ENCODE peak calls at places on chromosomes 2 and 18, in five cellular contexts. One of them, this sample, is unnamed.

GRCh38 chr18:57434177-57434535 is 1.0 kb upstream of the ONECUT2 start:
- DNase-seq in breast epithelium: no peak
- DNase-seq in pancreas: no peak
- DNase-seq in amygdala: no peak
- DNase-seq in NCI-H774: no peak
- DNase-seq in this sample: no peak

GRCh38 chr2:106095478-106096392 is 98.4 kb downstream of the UXS1 start:
- DNase-seq in amygdala: no peak
- DNase-seq in NCI-H774: no peak
- DNase-seq in pancreas: no peak
- DNase-seq in breast epithelium: no peak
- DNase-seq in this sample: no peak

GRCh38 chr2:5839563-5839962 is 147.4 kb downstream of the SOX11 start:
- DNase-seq in NCI-H774: no peak
- DNase-seq in amygdala: no peak
- DNase-seq in breast epithelium: no peak
- DNase-seq in pancreas: no peak
- DNase-seq in this sample: no peak

GRCh38 chr18:28127228-28127627 is 49.7 kb downstream of the CDH2 start:
- DNase-seq in pancreas: no peak
- DNase-seq in NCI-H774: no peak
- DNase-seq in breast epithelium: no peak
- DNase-seq in amygdala: no peak
- DNase-seq in this sample: no peak

GRCh38 chr2:55421326-55421725 is 1.7 kb upstream of the CCDC88A start:
- DNase-seq in NCI-H774: no peak
- DNase-seq in pancreas: no peak
- DNase-seq in amygdala: no peak
- DNase-seq in breast epithelium: no peak
- DNase-seq in this sample: no peak

GRCh38 chr2:211127501-211127900 is 571.1 kb downstream of the CPS1 start:
- DNase-seq in amygdala: no peak
- DNase-seq in pancreas: no peak
- DNase-seq in NCI-H774: no peak
- DNase-seq in breast epithelium: no peak
- DNase-seq in this sample: no peak

GRCh38 chr18:3279201-3280185 is 17.6 kb downstream of the MYL12B start:
- DNase-seq in NCI-H774: no peak
- DNase-seq in amygdala: no peak
- DNase-seq in pancreas: no peak
- DNase-seq in breast epithelium: no peak
- DNase-seq in this sample: no peak

GRCh38 chr2:150327546-150328495 is 159.6 kb downstream of the RND3 start:
- DNase-seq in NCI-H774: peak
- DNase-seq in amygdala: peak
- DNase-seq in pancreas: no peak
- DNase-seq in breast epithelium: no peak
- DNase-seq in this sample: no peak

GRCh38 chr18:32771871-32772499 is 838 bp downstream of the KLHL14 start:
- DNase-seq in amygdala: no peak
- DNase-seq in breast epithelium: no peak
- DNase-seq in pancreas: no peak
- DNase-seq in NCI-H774: peak
- DNase-seq in this sample: no peak

GRCh38 chr2:160736629-160737028 is 243.0 kb upstream of the RBMS1 start:
- DNase-seq in pancreas: no peak
- DNase-seq in NCI-H774: no peak
- DNase-seq in breast epithelium: no peak
- DNase-seq in amygdala: no peak
- DNase-seq in this sample: no peak

GRCh38 chr18:28208268-28208667 is 31.3 kb upstream of the CDH2 start:
- DNase-seq in amygdala: no peak
- DNase-seq in pancreas: no peak
- DNase-seq in breast epithelium: no peak
- DNase-seq in NCI-H774: no peak
- DNase-seq in this sample: no peak

GRCh38 chr2:64988420-64989125 is 626 bp upstream of the SLC1A4 start:
- DNase-seq in amygdala: peak
- DNase-seq in NCI-H774: no peak
- DNase-seq in pancreas: peak
- DNase-seq in breast epithelium: peak
- DNase-seq in this sample: peak